ENCODE peak calls at places on chromosome 16, in six cellular contexts. I, B, T, E, F and M are unnamed samples.

GRCh38 chr16:84952335-84953050 is 58.8 kb downstream of the ZDHHC7 start:
- DNase-seq in I (peak; percentile 88), B (peak; percentile 81), T (peak; percentile 74), E (peak; percentile 83), F (peak; percentile 91), M (peak; percentile 66)

GRCh38 chr16:50719401-50720337 is 22.2 kb upstream of the CYLD start:
- DNase-seq in I (no peak), B (no peak), T (peak; percentile 30), E (no peak), F (peak; percentile 70), M (no peak)

GRCh38 chr16:35732046-35732810 is 2272.8 kb downstream of the TP53TG3F start:
- DNase-seq in I (peak; percentile 13), B (no peak), T (no peak), E (no peak), F (no peak), M (no peak)

GRCh38 chr16:53945996-53946395 is 242.0 kb downstream of the FTO start:
- DNase-seq in I (no peak), B (no peak), T (no peak), E (peak; percentile 59), F (peak; percentile 60), M (peak; percentile 23)

GRCh38 chr16:59048876-59049275 is 314.8 kb upstream of the GOT2 start:
- DNase-seq in I (no peak), B (no peak), T (no peak), E (no peak), F (no peak), M (no peak)

GRCh38 chr16:4411684-4412083 is 4.7 kb downstream of the CORO7 start:
- DNase-seq in I (no peak), B (peak; percentile 62), T (no peak), E (no peak), F (no peak), M (no peak)

GRCh38 chr16:51166116-51166515 is 15.0 kb upstream of the SALL1 start:
- DNase-seq in I (no peak), B (no peak), T (no peak), E (no peak), F (no peak), M (no peak)

GRCh38 chr16:63061319-63061718 is 1025.1 kb upstream of the CDH8 start:
- DNase-seq in I (peak; percentile 52), B (no peak), T (no peak), E (no peak), F (no peak), M (no peak)

GRCh38 chr16:69386596-69386995 is 789 bp upstream of the TERF2 start:
- DNase-seq in I (no peak), B (no peak), T (no peak), E (no peak), F (no peak), M (no peak)

GRCh38 chr16:35398208-35398607 is 1938.8 kb downstream of the TP53TG3F start:
- DNase-seq in I (no peak), B (no peak), T (no peak), E (no peak), F (no peak), M (no peak)

GRCh38 chr16:85898521-85899442 is at the start of gene IRF8:
- DNase-seq in I (peak; percentile 76), B (peak; percentile 73), T (peak; percentile 74), E (peak; percentile 27), F (peak; percentile 86), M (no peak)

GRCh38 chr16:85847681-85848601 is 48.4 kb downstream of the COX4I1 start:
- DNase-seq in I (peak; percentile 49), B (no peak), T (no peak), E (no peak), F (peak; percentile 40), M (no peak)

GRCh38 chr16:69513180-69513966 is 52.4 kb upstream of the NFAT5 start:
- DNase-seq in I (no peak), B (no peak), T (no peak), E (no peak), F (no peak), M (peak; percentile 10)

GRCh38 chr16:22225060-22225459 is 19.0 kb downstream of the EEF2K start:
- DNase-seq in I (peak; percentile 73), B (no peak), T (no peak), E (no peak), F (no peak), M (no peak)

GRCh38 chr16:30090607-30091332 is 954 bp downstream of the TBX6 start:
- DNase-seq in I (no peak), B (no peak), T (no peak), E (no peak), F (no peak), M (no peak)

GRCh38 chr16:22353188-22353919 is 21.1 kb downstream of the CDR2 start:
- DNase-seq in I (no peak), B (no peak), T (peak; percentile 30), E (peak; percentile 83), F (peak; percentile 57), M (peak; percentile 71)

GRCh38 chr16:72787519-72788268 is 260.2 kb downstream of the ZFHX3 start:
- DNase-seq in I (peak; percentile 90), B (peak; percentile 35), T (peak; percentile 56), E (peak; percentile 78), F (peak; percentile 91), M (peak; percentile 56)

GRCh38 chr16:72787130-72787518 is 260.8 kb downstream of the ZFHX3 start:
- DNase-seq in I (no peak), B (no peak), T (no peak), E (no peak), F (no peak), M (no peak)

GRCh38 chr16:72789921-72790320 is 258.0 kb downstream of the ZFHX3 start:
- DNase-seq in I (no peak), B (no peak), T (no peak), E (no peak), F (no peak), M (no peak)

GRCh38 chr16:72789465-72789864 is 258.5 kb downstream of the ZFHX3 start:
- DNase-seq in I (no peak), B (no peak), T (no peak), E (no peak), F (no peak), M (no peak)

GRCh38 chr16:72788269-72788809 is 259.6 kb downstream of the ZFHX3 start:
- DNase-seq in I (no peak), B (no peak), T (no peak), E (no peak), F (no peak), M (no peak)
- H3K4me3 ChIP-seq in I (peak overlapping the region; percentile 71), B (peak overlapping the region; percentile 27), T (no peak overlapping the region), E (peak overlapping the region; percentile 51), F (no peak overlapping the region), M (peak overlapping the region; percentile 67)

DNA sequence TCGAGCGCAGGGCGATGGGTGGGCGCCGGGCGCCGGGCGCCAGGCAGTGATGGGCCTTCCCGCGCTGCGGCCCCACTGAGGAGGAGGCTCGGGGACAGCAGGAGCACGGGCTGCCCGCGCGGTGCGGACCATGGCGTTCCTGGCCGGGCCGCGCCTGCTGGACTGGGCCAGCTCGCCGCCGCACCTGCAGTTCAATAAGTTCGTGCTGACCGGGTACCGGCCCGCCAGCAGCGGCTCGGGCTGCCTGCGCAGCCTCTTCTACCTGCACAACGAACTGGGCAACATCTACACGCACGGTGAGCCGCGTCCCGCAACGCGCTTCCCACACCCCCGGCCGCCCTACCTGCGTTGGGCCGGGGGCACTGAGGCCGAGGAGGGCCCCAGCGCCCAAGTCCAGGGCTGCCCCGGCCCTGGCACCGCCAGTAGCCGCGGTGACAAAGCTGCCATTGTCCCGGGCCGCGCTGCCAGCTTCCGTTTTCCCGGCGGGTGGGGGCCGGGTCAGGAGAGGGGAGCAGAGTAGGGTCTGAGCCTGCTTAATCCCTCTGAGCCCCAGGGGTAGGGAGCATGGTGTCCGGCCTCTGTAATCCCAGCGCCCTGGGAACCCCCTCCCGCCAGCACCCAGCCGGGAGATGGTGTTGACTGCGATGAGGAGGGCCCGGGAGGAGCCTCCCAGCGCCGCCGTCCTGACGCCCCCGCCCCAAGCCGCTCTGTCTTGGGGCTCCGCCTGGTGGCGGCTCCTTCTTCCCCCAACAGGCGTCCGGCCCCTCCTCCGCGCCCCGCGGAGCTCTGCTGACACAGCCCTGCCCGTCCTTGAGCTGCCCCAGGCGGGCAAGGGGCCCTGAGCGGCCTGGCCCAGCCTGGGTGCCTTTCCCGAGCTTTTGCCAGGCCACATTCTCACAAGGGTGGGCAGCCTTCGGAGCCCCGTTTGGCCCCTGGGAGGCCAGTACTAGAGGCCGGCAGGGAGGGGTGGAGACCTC is 685 bp downstream of the PAQR4 start:
- DNase-seq in I (peak; percentile 75), B (peak; percentile 55), T (peak; percentile 63), E (peak; percentile 87), F (peak; percentile 84), M (peak; percentile 7)
- H3K27ac ChIP-seq in I (no peak overlapping the region), B (peak overlapping the region; percentile 81), T (no peak overlapping the region), E (peak overlapping the region; percentile 84), F (no peak overlapping the region), M (no peak overlapping the region)

GRCh38 chr16:10878328-10878643 is 1.3 kb downstream of the CIITA start:
- DNase-seq in I (no peak), B (no peak), T (no peak), E (no peak), F (no peak), M (no peak)

GRCh38 chr16:10876305-10876704 is 697 bp upstream of the CIITA start:
- DNase-seq in I (no peak), B (no peak), T (no peak), E (no peak), F (no peak), M (no peak)

GRCh38 chr16:10878644-10879498 is 1.9 kb downstream of the CIITA start:
- DNase-seq in I (peak; percentile 74), B (no peak), T (no peak), E (no peak), F (peak; percentile 19), M (no peak)

GRCh38 chr16:10876799-10877341 is at the start of gene CIITA:
- DNase-seq in I (peak; percentile 88), B (peak; percentile 73), T (peak; percentile 52), E (peak; percentile 33), F (no peak), M (peak; percentile 37)

DNA sequence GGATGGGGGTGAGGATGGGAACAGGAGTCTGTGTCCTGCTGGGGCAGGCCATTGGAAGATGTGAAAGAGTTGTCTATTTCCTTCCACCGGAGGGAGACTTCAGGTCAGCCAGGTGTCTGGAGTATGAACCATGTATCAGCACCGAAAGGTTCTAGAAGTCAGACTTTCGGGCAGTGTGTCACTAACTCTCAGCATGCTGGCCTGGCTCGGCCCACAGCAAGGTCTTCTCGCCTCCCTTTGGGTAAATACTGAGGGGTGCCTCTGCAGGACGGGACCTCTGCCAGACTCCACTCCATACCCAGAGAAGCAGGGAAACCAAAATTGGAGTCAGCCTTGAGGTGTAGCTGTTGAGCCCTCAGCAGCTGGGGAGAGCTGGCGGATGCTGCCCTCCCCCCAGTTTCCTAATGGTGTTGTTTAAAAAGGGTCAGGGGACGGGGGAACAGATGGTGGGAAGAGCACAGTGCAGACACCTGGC is 507 bp downstream of the CIITA start:
- DNase-seq in I (no peak), B (no peak), T (no peak), E (no peak), F (no peak), M (no peak)
- TF ChIP-seq CTCF in I (no peak), B (no peak), T (no peak), E (no peak), F (no peak), M (no peak)

GRCh38 chr16:79599256-79599836 is 1.2 kb downstream of the MAF start:
- DNase-seq in I (peak; percentile 68), B (peak; percentile 11), T (peak; percentile 10), E (no peak), F (peak; percentile 37), M (no peak)

GRCh38 chr16:79598341-79599181 is 2.0 kb downstream of the MAF start:
- DNase-seq in I (peak; percentile 80), B (peak; percentile 55), T (peak; percentile 28), E (peak; percentile 21), F (peak; percentile 68), M (no peak)

GRCh38 chr16:79595916-79596450 is 4.6 kb downstream of the MAF start:
- DNase-seq in I (no peak), B (no peak), T (no peak), E (no peak), F (no peak), M (no peak)

GRCh38 chr16:79597277-79597676 is 3.3 kb downstream of the MAF start:
- DNase-seq in I (no peak), B (no peak), T (no peak), E (no peak), F (no peak), M (no peak)

GRCh38 chr16:79597775-79598174 is 2.8 kb downstream of the MAF start:
- DNase-seq in I (no peak), B (no peak), T (no peak), E (no peak), F (no peak), M (no peak)
- H3K4me3 ChIP-seq in I (peak overlapping the region; percentile 97), B (peak overlapping the region; percentile 61), T (no peak overlapping the region), E (no peak overlapping the region), F (peak overlapping the region; percentile 69), M (no peak overlapping the region)